ENCODE peak calls at places on chromosome 22, in nine cellular contexts. N is iris pigment epithelial cell; F is immature natural killer cell; J is right atrium auricular region; L is activated T-helper 1 cell treated with anti-CD3 and anti-CD28 coated beads, Interleukin-2, amount 50 U/mL, for 16 hours; D is globus pallidus; A is HCEC 1CT; P is MCF 10A; X is hypothalamus. M is an unnamed sample.

GRCh38 chr22:50301581-50301991 is 5.9 kb downstream of the PLXNB2 start:
- DNase-seq in N (no peak), F (no peak), J (no peak), L (no peak), D (no peak), A (no peak), P (no peak), X (no peak), M (no peak)

GRCh38 chr22:27698830-27699229 is 102.7 kb downstream of the MN1 start:
- DNase-seq in N (no peak), F (no peak), J (no peak), L (no peak), D (no peak), A (no peak), P (no peak), X (no peak), M (no peak)

GRCh38 chr22:29266564-29267461 is 968 bp downstream of the RHBDD3 start:
- DNase-seq in N (no peak), F (no peak), J (peak), L (no peak), D (no peak), A (no peak), P (peak), X (no peak), M (no peak)

GRCh38 chr22:39974065-39974464 is 13.9 kb downstream of the TMA7B start:
- DNase-seq in N (no peak), F (no peak), J (no peak), L (no peak), D (no peak), A (no peak), P (no peak), X (no peak), M (no peak)

GRCh38 chr22:48523091-48523490 is 1304.6 kb downstream of the BRD1 start:
- DNase-seq in N (no peak), F (no peak), J (no peak), L (no peak), D (no peak), A (no peak), P (no peak), X (no peak), M (no peak)

GRCh38 chr22:19868773-19869471 is 14.2 kb upstream of the GNB1L start:
- DNase-seq in N (no peak), F (no peak), J (no peak), L (peak), D (peak), A (no peak), P (no peak), X (no peak), M (peak)

GRCh38 chr22:24819941-24820461 is 14.0 kb downstream of the SGSM1 start:
- DNase-seq in N (no peak), F (no peak), J (no peak), L (no peak), D (no peak), A (no peak), P (no peak), X (peak), M (peak)

GRCh38 chr22:32815943-32816342 is 14.4 kb downstream of the TIMP3 start:
- DNase-seq in N (no peak), F (no peak), J (no peak), L (no peak), D (no peak), A (no peak), P (no peak), X (no peak), M (no peak)

GRCh38 chr22:49645791-49646550 is 181.7 kb downstream of the BRD1 start:
- DNase-seq in N (no peak), F (no peak), J (no peak), L (no peak), D (no peak), A (no peak), P (no peak), X (no peak), M (no peak)

GRCh38 chr22:20517841-20518592 is 10.6 kb downstream of the MED15 start:
- DNase-seq in N (no peak), F (no peak), J (no peak), L (no peak), D (no peak), A (no peak), P (no peak), X (no peak), M (no peak)

GRCh38 chr22:50016308-50016987 is 3.9 kb upstream of the IL17REL start:
- DNase-seq in N (no peak), F (peak), J (no peak), L (no peak), D (no peak), A (no peak), P (no peak), X (no peak), M (no peak)

GRCh38 chr22:37263966-37264887 is 18.1 kb upstream of the CYTH4 start:
- DNase-seq in N (no peak), F (no peak), J (no peak), L (no peak), D (no peak), A (no peak), P (no peak), X (no peak), M (no peak)

GRCh38 chr22:19520566-19521305 is 3.5 kb downstream of the CLDN5 start:
- DNase-seq in N (no peak), F (no peak), J (no peak), L (no peak), D (no peak), A (no peak), P (no peak), X (no peak), M (no peak)

M was measured in amygdala.